ENCODE peak calls at places on chromosomes 16 and 17, in eight cellular contexts. H is CD8-positive, alpha-beta memory T cell; E is Peyer's patch; A is fibroblast of lung; Z is GM23338; M is BE2C; F is naive thymus-derived CD4-positive, alpha-beta T cell; Y is heart right ventricle. B is an unnamed sample. For H3K27me3 and H3K36me3, the result is how much of the 10 kb centered on the place peaks cover.

GRCh38 chr17:514584-514983 is 162.0 kb upstream of the RPH3AL start:
- DNase-seq in M (no peak), Y (no peak), A (no peak), E (no peak), F (no peak), H (no peak), Z (no peak), B (no peak)

GRCh38 chr16:66786551-66786950 is 14.8 kb downstream of the TERB1 start:
- DNase-seq in Z (no peak), A (no peak), Y (no peak), F (no peak), M (no peak), H (no peak), E (no peak), B (no peak)

GRCh38 chr17:33452797-33453196 is 159.7 kb upstream of the ASIC2 start:
- DNase-seq in Y (no peak), F (no peak), M (no peak), A (no peak), H (no peak), E (no peak), Z (peak), B (no peak)

GRCh38 chr17:47776330-47777197 is 43.5 kb downstream of the TBX21 start:
- DNase-seq in Z (peak), M (peak), A (peak), F (no peak), Y (no peak), E (no peak), H (peak), B (no peak)

GRCh38 chr16:49785970-49786369 is 69.9 kb downstream of the ZNF423 start:
- DNase-seq in F (no peak), E (no peak), Z (no peak), H (no peak), A (no peak), M (no peak), Y (no peak), B (no peak)

GRCh38 chr16:46895399-46896313 is 11.5 kb downstream of the GPT2 start:
- DNase-seq in E (no peak), Y (no peak), Z (no peak), F (no peak), M (no peak), A (no peak), H (no peak), B (no peak)

GRCh38 chr16:71499775-71500364 is 10.7 kb upstream of the ZNF19 start:
- DNase-seq in M (peak), Z (peak), E (no peak), A (peak), F (no peak), Y (no peak), H (peak), B (no peak)

GRCh38 chr16:64580558-64580957 is 541.3 kb downstream of the CDH11 start:
- DNase-seq in E (no peak), M (no peak), A (no peak), Y (no peak), F (no peak), Z (peak), H (no peak), B (no peak)

GRCh38 chr16:79066621-79067020 is 533.9 kb downstream of the MAF start:
- DNase-seq in Z (no peak), M (no peak), F (no peak), H (no peak), Y (no peak), E (no peak), A (no peak), B (no peak)

GRCh38 chr17:72342582-72343527 is 222.0 kb downstream of the SOX9 start:
- DNase-seq in Y (peak), E (no peak), M (peak), A (peak), Z (peak), H (no peak), F (no peak), B (no peak)

GRCh38 chr16:53775821-53776431 is 72.0 kb downstream of the FTO start:
- DNase-seq in Y (peak), H (no peak), E (no peak), M (no peak), F (no peak), A (peak), Z (peak), B (peak)

GRCh38 chr17:78351449-78352006 is 8.3 kb downstream of the SOCS3 start:
- DNase-seq in H (no peak), A (peak), M (peak), E (peak), Z (peak), Y (peak), F (no peak), B (peak)

GRCh38 chr17:75181110-75181509 is 1.6 kb downstream of the SUMO2 start:
- DNase-seq in M (no peak), A (no peak), Z (no peak), E (no peak), H (no peak), Y (no peak), F (no peak), B (no peak)

GRCh38 chr17:49226771-49227435 is 3.7 kb downstream of the PHOSPHO1 start:
- DNase-seq in Y (no peak), A (no peak), F (no peak), H (no peak), Z (no peak), E (no peak), M (no peak), B (no peak)

GRCh38 chr17:6555331-6556120 is 829 bp downstream of the PITPNM3 start:
- DNase-seq in F (no peak), Y (no peak), M (no peak), H (no peak), A (peak), E (no peak), Z (peak), B (no peak)

GRCh38 chr16:54938351-54939346 is 8.0 kb downstream of the IRX5 start:
- DNase-seq in H (no peak), F (no peak), Z (peak), M (no peak), Y (no peak), E (no peak), A (peak), B (no peak)

GRCh38 chr17:42040818-42041217 is 9.6 kb downstream of the C17orf113 start:
- DNase-seq in E (no peak), M (no peak), Z (no peak), Y (no peak), H (no peak), A (no peak), F (no peak), B (no peak)

GRCh38 chr16:88782454-88783390 is 2.3 kb downstream of the PIEZO1 start:
- DNase-seq in Y (peak), F (no peak), E (peak), M (no peak), A (peak), H (no peak), Z (no peak), B (no peak)

GRCh38 chr17:37478187-37478586 is 11.5 kb upstream of the DUSP14 start:
- DNase-seq in Y (peak), A (no peak), Z (no peak), H (no peak), M (no peak), E (no peak), F (no peak), B (peak)

GRCh38 chr17:71726320-71726719 is 394.5 kb upstream of the SOX9 start:
- DNase-seq in M (no peak), Y (no peak), A (peak), H (no peak), E (no peak), F (no peak), Z (no peak), B (no peak)

GRCh38 chr16:11333696-11334095 is 11.6 kb upstream of the RMI2 start:
- DNase-seq in Y (no peak), F (no peak), M (no peak), E (no peak), A (peak), H (no peak), Z (no peak), B (no peak)

GRCh38 chr17:63823659-63824331 is 3.4 kb upstream of the PSMC5 start:
- DNase-seq in H (no peak), E (no peak), M (no peak), Y (no peak), F (no peak), A (no peak), Z (no peak), B (no peak)

GRCh38 chr17:29870836-29871430 is 59.1 kb downstream of the SSH2 start:
- DNase-seq in A (no peak), Z (no peak), H (no peak), E (no peak), Y (no peak), M (no peak), F (no peak), B (peak)

GRCh38 chr17:35345926-35346771 is 27.3 kb downstream of the SLFN11 start:
- DNase-seq in M (no peak), H (peak), A (peak), Z (peak), Y (peak), E (peak), F (no peak), B (peak)

GRCh38 chr17:74865504-74866197 is 6.0 kb upstream of the GRIN2C start:
- DNase-seq in F (no peak), Y (no peak), E (no peak), A (no peak), H (no peak), M (no peak), Z (peak), B (no peak)

GRCh38 chr16:47965439-47965838 is 190.4 kb downstream of the ABCC12 start:
- DNase-seq in H (no peak), Y (no peak), M (no peak), A (peak), Z (peak), F (no peak), E (no peak), B (no peak)

GRCh38 chr17:51035436-51035835 is 85.2 kb downstream of the SPAG9 start:
- DNase-seq in M (no peak), Z (peak), Y (no peak), A (peak), E (no peak), H (no peak), F (no peak), B (peak)

GRCh38 chr17:73600103-73600871 is 44.0 kb downstream of the SDK2 start:
- DNase-seq in E (no peak), A (no peak), H (no peak), Y (no peak), Z (no peak), F (no peak), M (peak), B (no peak)

GRCh38 chr16:29156511-29156910 is 171.7 kb downstream of the LAT start:
- DNase-seq in M (no peak), A (no peak), Y (no peak), Z (no peak), E (no peak), H (no peak), F (no peak), B (no peak)

GRCh38 chr16:22296225-22297113 is 740 bp upstream of the POLR3E start:
- DNase-seq in F (no peak), A (no peak), H (no peak), M (no peak), E (no peak), Y (no peak), Z (peak), B (no peak)

GRCh38 chr17:19756551-19756950 is 8.5 kb upstream of the ALDH3A1 start:
- DNase-seq in Z (no peak), Y (no peak), A (no peak), F (no peak), M (no peak), H (no peak), E (no peak), B (no peak)

GRCh38 chr17:67280279-67280678 is 35.3 kb upstream of the HELZ start:
- DNase-seq in H (no peak), E (no peak), F (no peak), Y (no peak), A (peak), M (no peak), Z (no peak), B (no peak)

GRCh38 chr17:8622191-8622590 is 8.3 kb downstream of the MYH10 start:
- DNase-seq in M (no peak), F (no peak), Y (no peak), Z (no peak), H (no peak), E (no peak), A (peak), B (no peak)

GRCh38 chr17:35947156-35947585 is 3.7 kb upstream of the LYZL6 start:
- DNase-seq in F (no peak), M (peak), H (peak), Y (peak), E (peak), Z (peak), A (peak), B (no peak)

GRCh38 chr17:18041776-18042175 is 2.6 kb downstream of the GID4 start:
- DNase-seq in Y (no peak), H (no peak), A (peak), Z (no peak), M (no peak), F (no peak), E (no peak), B (peak)

GRCh38 chr17:69947027-69947759 is 127.8 kb upstream of the KCNJ16 start:
- DNase-seq in Z (no peak), M (no peak), F (no peak), Y (no peak), E (no peak), A (peak), H (no peak), B (no peak)

GRCh38 chr16:49652441-49653175 is 203.3 kb downstream of the ZNF423 start:
- DNase-seq in Y (peak), A (peak), H (no peak), F (no peak), E (no peak), M (no peak), Z (no peak), B (no peak)

GRCh38 chr16:81678326-81679095 is 100.6 kb upstream of the PLCG2 start:
- DNase-seq in Z (no peak), M (no peak), F (no peak), H (no peak), Y (no peak), E (no peak), A (no peak), B (no peak)

GRCh38 chr17:79811036-79811887 is 14.4 kb upstream of the CBX8 start:
- DNase-seq in F (no peak), Z (peak), E (no peak), A (no peak), M (peak), H (peak), Y (no peak), B (no peak)
- H3K27me3 ChIP-seq in F (half or more), Z (half or more), E (half or more), A (half or more), M (under half), H (half or more), Y (half or more), B (half or more)

GRCh38 chr16:24822974-24823373 is 22.8 kb upstream of the SLC5A11 start:
- DNase-seq in E (no peak), A (no peak), Z (no peak), H (no peak), M (no peak), F (no peak), Y (no peak), B (no peak)
- H3K36me3 ChIP-seq in E (under half), A (under half), Z (half or more), H (half or more), M (half or more), F (half or more), Y (under half), B (under half)

GRCh38 chr17:61405686-61406542 is 6.3 kb downstream of the TBX2 start:
- DNase-seq in Y (no peak), Z (peak), H (no peak), A (no peak), E (no peak), M (no peak), F (no peak), B (no peak)

GRCh38 chr17:61405047-61405685 is 5.5 kb downstream of the TBX2 start:
- DNase-seq in Z (peak), Y (no peak), A (no peak), M (peak), H (no peak), F (no peak), E (no peak), B (no peak)

GRCh38 chr17:61407211-61407911 is 7.7 kb downstream of the TBX2 start:
- DNase-seq in A (no peak), H (no peak), E (no peak), Z (no peak), M (peak), Y (no peak), F (no peak), B (no peak)

GRCh38 chr17:61406871-61407210 is 7.2 kb downstream of the TBX2 start:
- DNase-seq in Z (no peak), M (no peak), F (peak), H (no peak), A (no peak), E (no peak), Y (no peak), B (no peak)

DNA sequence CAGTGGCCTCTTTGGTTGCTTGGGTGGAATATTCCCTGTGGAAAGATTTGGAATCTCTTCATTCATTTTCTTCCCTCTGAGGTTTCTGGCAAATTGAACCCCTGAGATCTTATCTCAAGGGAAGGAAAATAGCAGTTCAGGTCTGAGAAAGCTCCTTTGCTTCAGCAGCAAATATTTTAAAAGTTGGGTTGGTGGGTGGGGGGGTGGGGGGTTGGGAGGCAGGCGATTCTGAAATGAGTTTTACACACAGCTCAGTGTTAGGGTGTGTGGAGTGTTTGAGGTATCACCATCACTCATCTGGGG is 6.9 kb downstream of the TBX2 start:
- DNase-seq in E (no peak), M (no peak), Z (no peak), A (no peak), F (no peak), H (no peak), Y (no peak), B (no peak)
- H3K27me3 ChIP-seq in E (under half), M (under half), Z (half or more), A (under half), F (half or more), H (half or more), Y (half or more), B (under half)

GRCh38 chr16:89983550-89983949 is 35.0 kb downstream of the DEF8 start:
- DNase-seq in M (no peak), A (no peak), H (no peak), E (no peak), Z (no peak), F (no peak), Y (no peak), B (no peak)
- H3K36me3 ChIP-seq in M (half or more), A (under half), H (half or more), E (under half), Z (under half), F (half or more), Y (under half), B (under half)

DNA sequence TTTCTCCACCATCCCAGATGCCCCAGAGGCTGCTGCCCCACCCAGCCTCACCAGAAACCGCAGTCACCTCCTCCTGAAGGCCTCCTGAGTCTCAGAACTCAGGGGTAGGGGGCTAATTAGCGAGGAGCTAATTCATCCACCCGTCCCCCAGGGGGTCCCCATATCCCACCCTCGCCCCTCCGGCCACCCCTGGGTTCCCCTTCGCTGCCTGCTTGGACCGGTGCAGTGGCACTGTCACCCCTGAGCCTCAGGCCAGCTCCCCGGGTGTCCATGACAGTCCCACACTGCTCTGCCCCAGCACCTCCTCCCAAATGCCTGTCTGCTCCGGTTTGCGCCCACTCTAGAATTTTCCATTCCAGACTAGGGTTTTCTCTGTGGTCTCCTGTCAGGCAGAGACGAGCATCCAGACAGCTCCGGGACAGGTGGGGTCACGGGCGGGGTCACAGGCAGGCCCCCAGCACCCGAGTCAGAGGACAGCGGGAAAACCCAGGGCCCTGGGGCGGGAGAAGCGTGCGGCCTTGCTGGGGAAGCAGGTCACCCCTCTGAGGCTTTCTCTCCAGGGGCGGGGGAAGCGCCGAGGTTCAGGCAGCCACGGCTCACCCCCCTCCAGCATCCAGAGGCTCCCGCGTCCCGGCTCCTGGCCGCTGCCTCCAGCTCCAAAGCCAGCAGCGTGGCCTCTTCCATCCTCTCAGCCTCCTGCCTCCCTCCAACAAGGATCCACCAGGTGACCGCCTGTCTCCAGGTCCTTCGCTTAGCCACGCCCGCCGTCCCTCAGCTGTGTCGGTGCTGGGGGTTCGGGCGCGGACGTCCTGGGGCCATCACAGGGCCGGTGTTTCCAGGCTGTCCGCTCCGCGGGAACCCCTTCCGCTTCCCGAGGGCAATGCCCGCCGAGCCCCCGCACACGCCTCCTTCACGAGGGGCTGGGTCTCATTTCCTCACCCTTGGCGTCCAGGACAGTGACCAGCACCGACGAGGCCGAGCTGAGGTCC is 3.1 kb upstream of the PERCC1 start:
- DNase-seq in Y (no peak), A (no peak), Z (no peak), M (peak), E (no peak), F (no peak), H (no peak), B (no peak)
- H3K27me3 ChIP-seq in Y (under half), A (under half), Z (under half), M (under half), E (under half), F (under half), H (under half), B (under half)

B was measured in BJ.